ENCODE peak calls at places on chromosomes 1 and 21, in seven cellular contexts. B is adipocyte, V is transverse colon, Z is pancreas, T is AG10803, Q is sigmoid colon, H is ovary. E is an unnamed sample.

GRCh38 chr1:74399249-74399648 is 113.2 kb downstream of the LRRC53 start:
- DNase-seq in B (no peak), V (no peak), Z (no peak), T (no peak), Q (no peak), H (no peak), E (no peak)

GRCh38 chr1:41329662-41330587 is 31.3 kb upstream of the FOXO6 start:
- DNase-seq in B (no peak), V (no peak), Z (no peak), T (no peak), Q (no peak), H (no peak), E (no peak)

GRCh38 chr1:3011127-3011526 is 10.1 kb upstream of the ACTRT2 start:
- DNase-seq in B (no peak), V (no peak), Z (no peak), T (no peak), Q (peak), H (no peak), E (peak)

GRCh38 chr1:224774378-224774777 is 155.1 kb upstream of the DNAH14 start:
- DNase-seq in B (no peak), V (no peak), Z (no peak), T (no peak), Q (no peak), H (no peak), E (no peak)

GRCh38 chr1:161046574-161047167 is 894 bp upstream of the USF1 start:
- DNase-seq in B (no peak), V (no peak), Z (no peak), T (no peak), Q (no peak), H (no peak), E (no peak)

GRCh38 chr21:40901690-40902089 is 54.7 kb upstream of the DSCAM start:
- DNase-seq in B (no peak), V (no peak), Z (peak), T (no peak), Q (peak), H (no peak), E (no peak)

GRCh38 chr21:42165901-42166300 is 53.0 kb upstream of the ABCG1 start:
- DNase-seq in B (no peak), V (no peak), Z (no peak), T (no peak), Q (no peak), H (no peak), E (no peak)

GRCh38 chr1:2973661-2974593 is 47.3 kb upstream of the ACTRT2 start:
- DNase-seq in B (no peak), V (no peak), Z (no peak), T (no peak), Q (peak), H (no peak), E (peak)

GRCh38 chr21:20730421-20730820 is 267.8 kb upstream of the NCAM2 start:
- DNase-seq in B (no peak), V (no peak), Z (no peak), T (no peak), Q (no peak), H (no peak), E (no peak)

GRCh38 chr1:37513795-37514349 is 694 bp downstream of the MEAF6 start:
- DNase-seq in B (peak), V (peak), Z (peak), T (no peak), Q (no peak), H (peak), E (peak)

GRCh38 chr1:91166106-91166712 is 144.4 kb upstream of the ZNF644 start:
- DNase-seq in B (peak), V (peak), Z (peak), T (peak), Q (no peak), H (peak), E (peak)

GRCh38 chr21:41777934-41778815 is 11.3 kb upstream of the RIPK4 start:
- DNase-seq in B (peak), V (peak), Z (peak), T (peak), Q (peak), H (peak), E (peak)

GRCh38 chr1:212665241-212666115 is 34.2 kb downstream of the BATF3 start:
- DNase-seq in B (peak), V (peak), Z (peak), T (peak), Q (peak), H (peak), E (peak)

GRCh38 chr1:97423397-97423796 is 497.4 kb downstream of the DPYD start:
- DNase-seq in B (no peak), V (no peak), Z (no peak), T (no peak), Q (no peak), H (no peak), E (no peak)

GRCh38 chr1:208089971-208090755 is 154.0 kb downstream of the PLXNA2 start:
- DNase-seq in B (peak), V (no peak), Z (no peak), T (peak), Q (peak), H (peak), E (no peak)

GRCh38 chr1:23483327-23484252 is at the start of gene ASAP3:
- DNase-seq in B (peak), V (peak), Z (peak), T (peak), Q (peak), H (peak), E (peak)

GRCh38 chr1:56638248-56638647 is 6.9 kb upstream of the PRKAA2 start:
- DNase-seq in B (no peak), V (no peak), Z (no peak), T (no peak), Q (no peak), H (no peak), E (no peak)

GRCh38 chr1:215181518-215181917 is 99.0 kb downstream of the KCNK2 start:
- DNase-seq in B (no peak), V (no peak), Z (no peak), T (no peak), Q (no peak), H (no peak), E (no peak)

GRCh38 chr1:16155537-16156410 is at the start of gene EPHA2:
- DNase-seq in B (peak), V (peak), Z (peak), T (peak), Q (peak), H (peak), E (peak)

GRCh38 chr1:225152061-225152460 is 222.6 kb downstream of the DNAH14 start:
- DNase-seq in B (no peak), V (no peak), Z (no peak), T (no peak), Q (no peak), H (no peak), E (no peak)

GRCh38 chr1:26584022-26584485 is 54.5 kb downstream of the RPS6KA1 start:
- DNase-seq in B (no peak), V (no peak), Z (no peak), T (no peak), Q (no peak), H (no peak), E (no peak)

GRCh38 chr1:1169429-1170214 is 4.1 kb upstream of the TTLL10 start:
- DNase-seq in B (no peak), V (no peak), Z (no peak), T (no peak), Q (no peak), H (no peak), E (no peak)

GRCh38 chr1:58858344-58858673 is 74.5 kb upstream of the JUN start:
- DNase-seq in B (peak), V (no peak), Z (no peak), T (no peak), Q (no peak), H (no peak), E (no peak)

GRCh38 chr1:8025671-8026144 is 401 bp downstream of the ERRFI1 start:
- DNase-seq in B (no peak), V (no peak), Z (no peak), T (no peak), Q (no peak), H (no peak), E (no peak)

GRCh38 chr1:8025061-8025670 is 943 bp downstream of the ERRFI1 start:
- DNase-seq in B (peak), V (no peak), Z (no peak), T (peak), Q (no peak), H (no peak), E (no peak)

GRCh38 chr1:8026153-8026975 is at the start of gene ERRFI1:
- DNase-seq in B (peak), V (peak), Z (peak), T (peak), Q (peak), H (peak), E (peak)

GRCh38 chr1:8027748-8028631 is 1.9 kb upstream of the ERRFI1 start:
- DNase-seq in B (peak), V (no peak), Z (no peak), T (peak), Q (no peak), H (no peak), E (no peak)

DNA sequence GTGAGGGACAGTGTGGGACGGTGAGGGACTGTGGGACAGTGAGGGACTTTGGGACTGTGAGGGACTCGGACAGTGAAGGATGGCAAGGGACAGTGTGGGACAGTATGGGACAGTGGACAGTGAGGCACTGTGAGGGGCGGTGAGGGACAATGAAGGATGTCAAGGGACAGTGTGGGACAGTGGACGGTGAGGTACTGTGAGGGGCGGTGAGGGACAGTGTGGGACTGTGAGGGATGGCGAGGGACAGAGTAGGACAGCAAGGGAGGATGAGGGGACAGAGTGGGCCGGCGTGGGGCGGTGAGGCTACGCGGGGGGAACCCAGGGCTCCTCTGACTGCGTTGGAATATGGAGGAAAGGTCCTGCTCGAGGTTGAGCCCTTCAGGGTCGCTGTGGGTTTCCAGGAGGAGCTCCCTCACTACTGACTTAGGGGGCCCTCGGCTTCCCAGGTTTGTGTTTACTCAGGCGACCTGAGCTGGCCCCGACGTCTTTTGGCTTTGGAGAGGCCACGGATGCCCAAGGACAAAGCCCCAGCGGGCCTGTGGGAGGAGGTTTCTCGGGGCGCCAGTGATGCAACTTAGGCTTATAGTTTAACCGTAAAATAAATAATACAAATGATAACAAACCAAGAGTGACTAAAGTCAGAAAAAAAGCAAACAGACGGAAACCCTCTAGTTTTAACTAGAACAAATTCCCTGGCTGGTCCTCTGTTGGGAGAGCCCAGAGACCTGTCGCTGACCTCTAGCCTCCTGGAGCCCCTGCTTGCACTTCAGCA is 1.1 kb upstream of the ERRFI1 start:
- DNase-seq in B (peak), V (peak), Z (peak), T (no peak), Q (peak), H (peak), E (no peak)
- H3K4me3 ChIP-seq in B (peak), V (peak), Z (peak), T (peak), Q (peak), H (peak), E (peak)

DNA sequence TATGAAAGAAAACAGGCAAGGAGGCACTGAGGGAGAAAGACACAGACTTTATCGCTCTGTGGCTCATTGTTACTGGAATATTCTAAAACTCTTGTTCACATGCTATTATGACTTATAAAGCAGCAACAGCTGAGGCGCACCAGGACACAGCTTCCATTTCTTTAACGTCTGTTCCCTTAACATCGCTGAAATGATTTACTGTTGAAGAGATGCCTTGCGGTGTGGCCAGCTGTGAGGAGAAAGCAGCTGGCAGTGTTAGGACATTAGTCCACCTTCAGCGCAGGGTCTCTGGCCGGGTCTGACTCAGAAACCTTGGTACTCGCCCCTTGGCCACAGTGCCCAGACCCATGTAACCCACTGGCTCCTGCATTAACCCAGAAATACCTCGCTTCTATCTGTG is 3.1 kb upstream of the PER3 start:
- DNase-seq in B (no peak), V (no peak), Z (no peak), T (no peak), Q (no peak), H (no peak), E (no peak)
- H3K4me3 ChIP-seq in B (no peak), V (no peak), Z (no peak), T (no peak), Q (no peak), H (no peak), E (no peak)

DNA sequence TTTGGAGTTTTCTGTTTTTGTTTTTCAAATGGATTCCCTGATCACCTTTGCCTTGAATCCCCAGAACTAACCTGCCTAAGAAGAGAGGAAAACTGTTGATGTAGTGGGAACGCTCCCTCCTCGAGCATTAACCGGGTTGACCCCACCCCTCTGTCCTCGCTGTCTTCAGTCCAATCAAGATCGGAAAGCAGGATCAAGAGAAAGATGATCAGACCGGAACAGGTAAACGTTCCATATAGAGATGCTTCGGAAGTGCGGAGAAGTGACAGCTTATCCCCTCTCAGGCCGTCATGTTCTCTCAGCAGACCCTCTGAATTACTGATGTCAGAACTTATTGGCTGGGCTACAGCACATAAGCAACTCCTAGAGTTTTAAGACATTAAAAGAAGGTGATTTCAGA is 800 bp upstream of the FAM163A start:
- DNase-seq in B (no peak), V (no peak), Z (no peak), T (no peak), Q (no peak), H (no peak), E (no peak)
- H3K4me3 ChIP-seq in B (no peak), V (peak), Z (no peak), T (no peak), Q (no peak), H (no peak), E (no peak)

DNA sequence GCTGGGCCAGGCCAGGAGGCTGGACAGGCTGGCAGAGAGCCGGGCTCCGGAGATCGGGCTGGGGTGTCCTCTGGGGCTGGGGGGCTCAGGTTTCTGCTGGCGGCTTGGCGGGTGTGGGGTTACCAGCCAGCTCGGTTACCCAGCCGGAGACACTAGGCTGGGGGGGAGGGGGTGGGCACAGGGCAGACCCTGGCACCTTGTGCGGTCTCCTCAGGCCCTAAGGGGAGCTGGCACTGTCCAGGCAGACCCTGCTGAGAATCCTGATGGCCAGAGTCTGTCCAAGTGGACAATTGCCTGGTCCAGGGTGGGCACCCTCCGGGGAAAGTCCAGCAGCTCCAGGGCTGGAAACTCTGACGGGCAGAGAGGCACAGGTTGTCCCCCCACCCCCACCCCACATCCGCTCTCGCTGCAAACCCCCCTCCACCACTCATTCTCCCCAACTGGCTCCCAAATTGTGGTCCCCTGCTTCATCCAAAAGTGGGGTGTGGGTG is 6.7 kb downstream of the ZBTB7B start:
- DNase-seq in B (no peak), V (no peak), Z (no peak), T (no peak), Q (no peak), H (no peak), E (no peak)
- H3K4me3 ChIP-seq in B (no peak), V (peak), Z (no peak), T (no peak), Q (no peak), H (no peak), E (no peak)

DNA sequence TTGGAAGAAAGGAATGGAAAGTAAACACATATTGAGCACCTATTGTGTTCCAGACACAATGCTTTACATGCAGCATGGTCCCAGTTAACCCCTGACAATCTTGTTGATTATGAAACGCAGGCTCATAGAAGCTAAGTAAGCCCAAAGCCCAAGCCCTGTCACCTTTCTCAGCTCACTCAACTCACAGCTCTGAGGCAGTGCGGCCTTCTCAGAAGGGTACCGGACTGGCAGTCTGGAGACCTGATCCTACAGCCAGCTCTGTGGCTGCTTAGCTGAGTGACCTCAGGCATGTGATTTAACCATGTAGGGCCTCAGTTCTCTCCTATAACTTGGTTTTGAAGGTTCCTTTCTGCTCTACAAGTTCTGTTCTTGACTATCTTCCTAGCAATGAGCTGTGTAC is 464 bp upstream of the RNASEL start:
- DNase-seq in B (no peak), V (no peak), Z (no peak), T (no peak), Q (no peak), H (no peak), E (no peak)
- H3K4me3 ChIP-seq in B (peak), V (peak), Z (no peak), T (no peak), Q (no peak), H (no peak), E (peak)

DNA sequence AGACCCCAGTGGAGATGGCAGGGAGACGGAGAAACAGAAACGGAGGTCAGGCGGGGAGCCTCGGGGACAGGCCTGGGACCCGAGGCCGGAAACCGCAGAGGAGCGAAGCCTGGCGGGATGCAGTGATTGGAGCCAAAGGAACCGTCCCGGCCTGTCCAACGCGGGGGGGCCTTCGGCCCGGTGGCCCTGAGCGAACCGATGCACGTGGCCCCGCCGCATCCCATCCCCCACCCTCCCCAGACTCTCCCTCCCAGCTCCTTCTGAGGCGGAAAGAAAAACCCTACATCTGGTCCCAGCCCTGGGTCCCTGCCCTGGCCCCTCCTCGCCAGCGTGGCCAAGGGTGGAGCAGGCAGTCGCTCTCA is 1.2 kb upstream of the CRABP2 start:
- DNase-seq in B (peak), V (peak), Z (peak), T (peak), Q (peak), H (peak), E (no peak)
- H3K4me3 ChIP-seq in B (peak), V (peak), Z (peak), T (peak), Q (peak), H (peak), E (peak)

GRCh38 chr1:112855152-112855836 is 100.7 kb downstream of the SLC16A1 start:
- DNase-seq in B (no peak), V (no peak), Z (no peak), T (no peak), Q (no peak), H (no peak), E (no peak)
- H3K4me3 ChIP-seq in B (peak), V (no peak), Z (no peak), T (peak), Q (no peak), H (no peak), E (peak)

DNA sequence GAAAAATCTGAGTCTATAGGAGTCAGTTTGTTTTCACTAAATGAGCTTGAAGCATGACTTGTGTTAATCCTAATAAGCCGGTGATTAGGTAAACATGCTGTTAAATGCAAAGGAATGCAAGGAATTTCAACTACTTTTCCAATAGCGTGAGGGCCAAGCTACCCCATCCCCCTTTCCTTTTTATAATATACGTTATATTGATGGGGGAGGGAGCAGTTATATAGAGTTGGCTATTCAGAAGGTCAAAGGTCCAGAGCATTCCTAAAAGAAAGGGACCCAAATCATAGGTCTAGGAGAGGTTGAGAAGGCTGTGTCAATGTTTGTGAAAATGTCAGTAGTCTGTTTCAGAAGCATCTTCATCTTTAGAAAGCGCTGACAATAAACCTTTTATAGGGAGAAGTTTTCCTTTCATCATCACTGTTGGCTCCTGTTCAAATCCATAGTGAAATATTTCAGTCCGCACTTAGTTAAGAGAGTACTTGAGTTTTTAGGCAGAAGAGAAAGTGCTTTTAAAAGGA is 3.8 kb downstream of the CCN1 start:
- DNase-seq in B (peak), V (no peak), Z (no peak), T (peak), Q (no peak), H (no peak), E (no peak)
- H3K4me3 ChIP-seq in B (peak), V (no peak), Z (no peak), T (peak), Q (no peak), H (no peak), E (no peak)

DNA sequence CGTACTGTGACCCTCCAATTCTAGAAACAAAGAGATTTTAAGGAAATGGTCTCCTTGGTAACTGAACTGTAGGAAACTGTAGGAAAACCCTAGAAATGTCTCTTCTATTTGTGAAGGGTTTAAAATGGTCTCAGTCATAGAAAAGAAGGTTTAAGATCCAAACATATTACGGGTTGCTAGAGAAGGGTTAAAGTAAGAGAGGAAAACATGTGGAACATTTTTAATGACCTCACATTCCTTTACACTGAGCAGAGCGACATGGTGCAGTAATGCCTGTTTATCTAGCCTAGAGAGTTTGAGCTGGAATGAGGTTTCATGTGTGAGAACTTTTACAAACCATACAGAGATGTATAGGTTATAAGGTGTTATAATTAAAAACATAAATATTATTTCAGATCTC is 36.9 kb upstream of the C1orf105 start:
- DNase-seq in B (peak), V (no peak), Z (no peak), T (peak), Q (no peak), H (no peak), E (no peak)
- H3K4me3 ChIP-seq in B (no peak), V (no peak), Z (no peak), T (no peak), Q (no peak), H (no peak), E (no peak)

GRCh38 chr1:184684285-184685077 is 70.2 kb downstream of the EDEM3 start:
- DNase-seq in B (no peak), V (peak), Z (no peak), T (peak), Q (no peak), H (no peak), E (peak)
- H3K4me3 ChIP-seq in B (no peak), V (no peak), Z (no peak), T (no peak), Q (no peak), H (no peak), E (no peak)